ENCODE peak calls at places on chromosomes 7 and 10, in seven cellular contexts. T is heart left ventricle, M is endodermal cell, Z is cardiac muscle cell, W is thyroid gland, U is mammary epithelial cell, G is prostate gland. B is an unnamed sample. For H3K4me1, the result is how much of the 10 kb centered on the place peaks cover.

GRCh38 chr10:78267070-78267469 is 233.4 kb downstream of the RPS24 start:
- DNase-seq in T (no peak), M (no peak), Z (peak), W (no peak), U (no peak), G (no peak), B (no peak)

GRCh38 chr10:30284860-30285594 is 64.1 kb downstream of the MTPAP start:
- DNase-seq in T (no peak), M (no peak), Z (peak), W (no peak), U (peak), G (no peak), B (no peak)

GRCh38 chr7:19958309-19958896 is 185.0 kb upstream of the TMEM196 start:
- DNase-seq in T (no peak), M (no peak), Z (no peak), W (no peak), U (peak), G (no peak), B (no peak)

GRCh38 chr10:98028168-98028770 is 2.2 kb downstream of the CRTAC1 start:
- DNase-seq in T (peak), M (peak), Z (peak), W (peak), U (no peak), G (peak), B (peak)

GRCh38 chr7:31955021-31955420 is 115.2 kb downstream of the PDE1C start:
- DNase-seq in T (no peak), M (no peak), Z (no peak), W (no peak), U (no peak), G (no peak), B (no peak)

GRCh38 chr7:94471604-94472003 is 38.0 kb upstream of the CASD1 start:
- DNase-seq in T (no peak), M (no peak), Z (no peak), W (no peak), U (no peak), G (no peak), B (no peak)

GRCh38 chr7:134452419-134452827 is 6.5 kb downstream of the AKR1B1 start:
- DNase-seq in T (peak), M (no peak), Z (no peak), W (peak), U (no peak), G (no peak), B (no peak)

GRCh38 chr10:124090630-124091209 is 2.7 kb downstream of the CHST15 start:
- DNase-seq in T (no peak), M (no peak), Z (no peak), W (peak), U (peak), G (peak), B (peak)

GRCh38 chr7:915291-916218 is 38.9 kb downstream of the ADAP1 start:
- DNase-seq in T (no peak), M (no peak), Z (no peak), W (no peak), U (no peak), G (no peak), B (no peak)

GRCh38 chr10:89367529-89367928 is 10.3 kb upstream of the IFIT1B start:
- DNase-seq in T (no peak), M (peak), Z (no peak), W (no peak), U (no peak), G (no peak), B (no peak)

GRCh38 chr10:100828744-100829102 is 83.3 kb downstream of the PAX2 start:
- DNase-seq in T (no peak), M (peak), Z (peak), W (no peak), U (no peak), G (no peak), B (peak)

GRCh38 chr7:150417863-150418262 is 32.6 kb upstream of the GIMAP8 start:
- DNase-seq in T (peak), M (no peak), Z (no peak), W (no peak), U (no peak), G (no peak), B (no peak)

DNA sequence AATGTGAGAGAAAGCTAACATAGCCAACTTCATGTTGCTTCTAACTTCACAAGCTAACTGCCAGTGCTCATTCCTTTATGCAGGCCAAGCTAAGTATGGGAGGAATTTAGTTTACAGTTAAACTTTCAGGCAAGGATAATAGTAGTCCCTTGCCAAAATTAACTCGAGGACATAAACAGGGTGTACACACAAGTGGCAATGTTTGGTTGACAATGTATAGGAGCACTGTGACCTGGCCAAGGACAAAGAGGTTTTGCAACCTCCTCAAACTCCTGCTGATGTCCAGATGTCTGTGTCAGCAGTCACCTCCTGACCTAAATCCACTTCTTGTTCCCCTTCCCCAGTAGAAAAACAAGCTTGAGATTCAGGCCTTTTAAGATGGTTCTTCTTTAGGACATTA is 494.6 kb upstream of the KLF6 start:
- DNase-seq in T (no peak), M (no peak), Z (no peak), W (no peak), U (no peak), G (no peak), B (peak)
- H3K27ac ChIP-seq in T (no peak), M (no peak), Z (no peak), W (peak), U (no peak), G (peak), B (peak)

DNA sequence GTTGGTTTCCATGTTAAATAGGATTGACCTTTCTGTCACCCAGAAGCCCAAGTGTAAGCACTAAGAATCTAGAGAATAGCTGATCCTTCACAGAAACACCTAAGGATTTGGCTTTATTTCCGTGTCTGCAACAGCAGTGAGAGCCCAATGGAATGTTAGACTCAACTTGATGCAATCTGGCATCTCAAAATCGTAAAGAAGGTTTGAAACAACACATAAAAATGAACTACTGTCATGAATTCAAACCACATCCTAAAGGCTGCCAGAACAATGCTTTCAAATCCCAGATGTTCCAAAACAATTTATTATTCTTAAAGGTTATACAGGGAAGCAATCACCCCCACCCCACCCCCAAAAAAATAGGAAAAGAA is 18.6 kb downstream of the PPP1R3C start:
- DNase-seq in T (no peak), M (no peak), Z (no peak), W (no peak), U (peak), G (no peak), B (no peak)
- H3K4me1 ChIP-seq in T (under half), M (under half), Z (under half), W (under half), U (under half), G (under half), B (under half)

DNA sequence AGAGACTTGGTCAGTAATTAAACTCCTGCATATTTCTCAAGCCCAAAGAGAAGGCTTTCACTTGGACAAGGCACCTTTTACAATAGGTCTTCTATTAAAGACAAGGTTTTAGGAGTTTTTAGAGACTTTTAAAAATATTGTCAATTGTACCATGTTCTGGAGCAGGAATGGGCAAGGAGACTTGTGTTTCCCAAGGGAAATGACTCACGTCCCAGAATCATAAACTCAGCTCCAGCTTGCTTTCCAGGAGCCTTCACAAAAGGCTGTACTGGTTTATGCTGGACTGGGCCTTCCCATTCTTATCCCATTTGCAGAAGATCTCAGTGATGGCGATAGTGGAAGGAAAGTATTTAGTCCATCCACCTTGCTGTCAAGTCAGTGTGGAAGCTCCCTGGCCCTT is 7.8 kb upstream of the GLI3 start:
- DNase-seq in T (no peak), M (no peak), Z (no peak), W (no peak), U (peak), G (no peak), B (no peak)
- H3K27ac ChIP-seq in T (no peak), M (no peak), Z (no peak), W (no peak), U (no peak), G (no peak), B (no peak)

GRCh38 chr10:73649876-73650536 is 5.8 kb downstream of the SYNPO2L start:
- DNase-seq in T (peak), M (no peak), Z (no peak), W (no peak), U (no peak), G (no peak), B (no peak)
- H3K4me1 ChIP-seq in T (under half), M (under half), Z (half or more), W (under half), U (under half), G (under half), B (under half)